ENCODE peak calls at places on chromosomes 1 and 21, in six cellular contexts. N is GM12865, P is esophagus squamous epithelium, X is fibroblast of mammary gland, E is ovary, A is GM10248. I is an unnamed sample.

GRCh38 chr1:207319207-207319606 is 2.3 kb upstream of the CD55 start:
- DNase-seq in N (no peak), A (no peak), E (no peak), P (no peak), X (no peak), I (no peak)

GRCh38 chr1:93905734-93906133 is 3.5 kb downstream of the GCLM start:
- DNase-seq in E (no peak), A (no peak), P (no peak), X (peak), N (no peak), I (no peak)

GRCh38 chr1:6358144-6358624 is 35.4 kb downstream of the ACOT7 start:
- DNase-seq in X (peak), P (no peak), N (no peak), E (no peak), A (no peak), I (peak)

GRCh38 chr1:245984390-245985155 is 522.5 kb downstream of the SMYD3 start:
- DNase-seq in A (no peak), E (no peak), X (no peak), P (no peak), N (peak), I (no peak)

GRCh38 chr1:57024855-57025254 is 59.0 kb upstream of the C8B start:
- DNase-seq in P (no peak), X (no peak), E (no peak), N (no peak), A (no peak), I (no peak)

GRCh38 chr1:219227731-219228419 is 54.2 kb downstream of the LYPLAL1 start:
- DNase-seq in N (no peak), P (no peak), A (no peak), E (no peak), X (peak), I (no peak)

GRCh38 chr1:155207578-155208405 is at the start of gene THBS3:
- DNase-seq in X (no peak), E (peak), N (no peak), P (no peak), A (no peak), I (no peak)

GRCh38 chr1:200029035-200029623 is 1.6 kb downstream of the NR5A2 start:
- DNase-seq in N (peak), P (no peak), E (no peak), X (no peak), A (peak), I (no peak)

GRCh38 chr1:1128454-1129139 is 12.7 kb upstream of the C1orf159 start:
- DNase-seq in A (no peak), P (no peak), E (peak), X (no peak), N (no peak), I (no peak)

GRCh38 chr21:45537746-45538291 is 4.4 kb downstream of the SLC19A1 start:
- DNase-seq in X (no peak), E (peak), N (no peak), A (no peak), P (no peak), I (no peak)

GRCh38 chr1:110433803-110434202 is 17.1 kb upstream of the PROK1 start:
- DNase-seq in P (no peak), E (no peak), X (peak), A (no peak), N (peak), I (peak)
- TF ChIP-seq CTCF in P (peak), E (no peak), X (no peak), A (no peak), N (peak), I (no peak)

DNA sequence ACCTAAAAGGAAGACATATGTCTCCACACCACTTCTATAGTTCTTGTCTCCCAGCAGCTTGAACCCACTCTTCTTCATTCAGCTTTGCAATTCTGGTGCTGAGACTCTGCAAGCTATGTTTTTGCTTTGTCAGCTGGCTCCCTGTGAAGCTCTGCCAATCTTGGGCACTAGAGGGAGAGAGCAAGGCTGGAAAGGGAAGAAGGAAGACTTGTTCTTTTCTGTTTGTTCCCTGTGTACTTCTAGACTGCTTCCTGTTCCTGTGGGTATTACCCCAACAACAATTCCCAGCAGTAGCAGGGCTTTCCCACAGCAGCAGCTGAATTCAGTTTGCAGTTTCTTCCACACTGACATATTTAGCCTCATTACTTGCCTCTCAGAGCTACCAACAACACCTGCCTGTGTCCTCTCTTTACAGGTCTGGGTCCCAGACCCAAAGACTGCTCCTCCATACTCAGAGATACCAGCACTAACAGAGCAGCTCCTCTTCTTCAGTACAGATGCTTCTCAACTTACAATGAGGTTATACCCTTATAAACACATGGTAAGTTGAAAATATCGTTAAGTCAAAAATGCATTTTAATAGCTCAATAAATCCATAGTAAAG is 275.2 kb upstream of the NEGR1 start:
- DNase-seq in E (no peak), P (no peak), X (peak), A (no peak), N (peak), I (no peak)
- TF ChIP-seq CTCF in E (no peak), P (no peak), X (peak), A (no peak), N (no peak), I (no peak)

DNA sequence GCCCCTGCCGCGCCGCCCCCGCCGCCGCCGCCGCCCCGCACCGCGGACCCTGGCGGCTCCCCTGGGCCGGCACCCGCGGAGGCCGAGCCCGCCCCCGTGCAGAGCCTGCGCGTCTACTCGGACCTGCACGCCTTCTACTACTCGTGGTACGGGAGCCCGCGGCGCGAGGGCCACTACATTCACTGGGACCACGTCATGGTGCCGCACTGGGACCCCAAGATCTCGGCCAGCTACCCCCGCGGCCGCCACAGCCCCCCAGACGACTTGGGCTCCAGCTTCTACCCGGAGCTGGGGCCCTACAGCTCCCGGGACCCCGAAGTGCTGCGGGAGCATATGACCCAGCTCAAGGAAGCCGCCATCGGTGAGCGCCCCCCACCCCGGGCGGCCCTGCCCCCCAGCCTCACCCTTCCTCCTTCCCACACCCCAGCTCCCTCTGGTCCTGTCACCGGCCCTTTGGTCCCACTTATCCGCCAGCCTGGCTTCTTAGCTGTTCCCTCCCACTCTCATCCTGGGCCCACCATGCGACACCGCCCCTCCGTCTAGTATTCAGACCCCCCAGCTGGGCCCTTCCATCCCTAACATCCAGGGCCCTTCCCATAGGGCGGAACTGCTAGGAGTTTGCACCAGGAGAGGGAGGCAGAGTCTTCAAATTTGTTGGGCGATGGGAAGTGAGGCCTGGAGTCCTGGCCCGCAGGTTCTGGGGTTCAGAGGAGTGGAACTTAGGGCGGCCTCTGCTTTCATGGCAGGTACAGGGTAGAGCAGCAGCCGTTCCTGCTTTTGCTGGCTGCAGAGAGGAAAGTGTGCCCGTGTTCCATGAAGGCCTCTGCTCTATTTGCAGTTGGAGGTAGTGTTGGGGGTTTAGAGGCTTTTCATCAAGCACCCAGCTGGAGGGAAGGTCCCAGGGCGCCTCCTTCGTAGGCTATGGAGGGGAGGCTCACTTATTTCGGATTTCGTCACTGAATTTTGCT is 1.0 kb downstream of the MANEAL start:
- DNase-seq in X (no peak), N (no peak), A (no peak), P (no peak), E (no peak), I (no peak)
- TF ChIP-seq CTCF in X (no peak), N (no peak), A (no peak), P (no peak), E (no peak), I (no peak)

DNA sequence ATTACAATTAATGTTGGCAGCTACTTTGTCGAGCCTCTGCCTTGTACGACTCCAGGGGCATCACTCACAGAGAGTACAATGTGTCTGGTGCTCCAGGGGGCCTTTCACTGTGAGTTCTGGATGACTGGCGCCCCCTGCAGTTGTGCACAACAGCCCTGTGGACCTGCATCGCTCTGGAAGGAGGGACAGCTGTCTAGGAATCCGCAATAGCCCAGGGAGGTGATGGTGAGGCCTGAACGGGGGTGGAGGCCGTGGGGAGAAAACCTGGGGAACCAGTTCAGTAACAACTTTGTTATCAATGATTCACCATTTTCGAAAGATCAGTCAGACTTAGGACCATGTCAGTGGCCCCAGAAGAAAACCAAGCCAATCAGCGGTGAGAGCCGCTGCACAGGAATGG is 189.1 kb downstream of the KAZN start:
- DNase-seq in E (no peak), P (no peak), A (no peak), N (no peak), X (no peak), I (no peak)
- TF ChIP-seq CTCF in E (no peak), P (peak), A (no peak), N (no peak), X (no peak), I (no peak)